ENCODE peak calls at places on chromosomes 11 and 22, in six cellular contexts. A, S, U, I, H and Z are unnamed samples.

GRCh38 chr11:109956124-109956793 is 136.9 kb upstream of the ZC3H12C start:
- DNase-seq in A (no peak), S (no peak), U (no peak), I (no peak), H (no peak), Z (peak)

GRCh38 chr11:22930816-22931594 is 70.7 kb upstream of the CCDC179 start:
- DNase-seq in A (no peak), S (no peak), U (no peak), I (no peak), H (no peak), Z (no peak)

GRCh38 chr11:122559734-122560382 is 95.7 kb upstream of the UBASH3B start:
- DNase-seq in A (no peak), S (no peak), U (no peak), I (no peak), H (peak), Z (no peak)

GRCh38 chr11:127056338-127056971 is 55.9 kb upstream of the KIRREL3 start:
- DNase-seq in A (no peak), S (peak), U (no peak), I (no peak), H (no peak), Z (no peak)

GRCh38 chr11:68583047-68583446 is 101.3 kb upstream of the GAL start:
- DNase-seq in A (no peak), S (no peak), U (no peak), I (no peak), H (peak), Z (no peak)

GRCh38 chr11:128318856-128319474 is 268.4 kb downstream of the ETS1 start:
- DNase-seq in A (no peak), S (no peak), U (no peak), I (no peak), H (peak), Z (peak)

GRCh38 chr11:80285076-80285790 is 844.4 kb upstream of the TENM4 start:
- DNase-seq in A (no peak), S (no peak), U (no peak), I (no peak), H (peak), Z (no peak)

GRCh38 chr22:19853058-19853878 is 1.4 kb downstream of the GNB1L start:
- DNase-seq in A (peak), S (peak), U (no peak), I (no peak), H (no peak), Z (peak)

GRCh38 chr11:20111871-20112270 is 48.4 kb downstream of the DBX1 start:
- DNase-seq in A (no peak), S (no peak), U (no peak), I (no peak), H (no peak), Z (no peak)

GRCh38 chr22:50530280-50530856 is 556 bp upstream of the TYMP start:
- DNase-seq in A (peak), S (no peak), U (peak), I (peak), H (peak), Z (peak)

DNA sequence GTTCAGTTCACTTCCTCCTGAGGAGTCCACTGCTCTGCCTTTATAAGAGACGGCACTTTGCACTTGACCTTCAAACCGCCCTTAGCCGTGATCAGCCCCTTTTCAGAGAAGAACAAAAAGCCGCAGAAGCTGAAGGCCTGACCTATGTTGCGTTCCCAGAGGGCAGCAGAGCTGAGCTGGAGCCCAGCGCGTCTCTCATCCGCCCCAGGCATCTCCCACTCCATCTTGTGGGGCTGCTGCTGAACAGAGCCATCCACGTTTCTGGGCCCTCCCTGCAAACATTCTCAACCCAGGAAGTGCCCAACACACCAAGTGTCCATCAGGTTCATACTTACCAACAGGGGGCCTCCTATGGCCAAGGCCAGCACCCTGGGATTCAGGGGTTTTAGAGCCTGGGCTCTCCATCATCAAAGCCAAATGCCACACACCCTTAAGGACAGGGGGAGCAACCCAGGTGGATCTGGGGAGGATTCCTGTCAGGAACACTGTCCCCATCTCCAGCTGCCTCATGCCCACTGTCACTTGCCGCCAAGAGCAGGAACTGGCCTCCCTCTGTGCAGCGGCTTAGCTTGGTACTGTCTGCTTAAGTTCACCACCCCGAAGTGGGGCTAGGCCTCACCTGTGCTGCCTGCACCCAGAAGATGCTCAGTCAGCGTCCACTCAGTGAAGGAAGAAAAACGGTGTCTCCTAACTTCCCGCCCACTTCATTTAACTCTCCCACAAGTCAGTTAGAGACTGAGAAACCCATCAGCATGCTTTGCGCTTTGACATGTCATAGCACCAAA is 16.0 kb upstream of the EFCAB6 start:
- DNase-seq in A (no peak), S (peak), U (no peak), I (no peak), H (no peak), Z (no peak)
- TF ChIP-seq CTCF in A (no peak), S (no peak), U (no peak), I (no peak), H (peak), Z (no peak)

DNA sequence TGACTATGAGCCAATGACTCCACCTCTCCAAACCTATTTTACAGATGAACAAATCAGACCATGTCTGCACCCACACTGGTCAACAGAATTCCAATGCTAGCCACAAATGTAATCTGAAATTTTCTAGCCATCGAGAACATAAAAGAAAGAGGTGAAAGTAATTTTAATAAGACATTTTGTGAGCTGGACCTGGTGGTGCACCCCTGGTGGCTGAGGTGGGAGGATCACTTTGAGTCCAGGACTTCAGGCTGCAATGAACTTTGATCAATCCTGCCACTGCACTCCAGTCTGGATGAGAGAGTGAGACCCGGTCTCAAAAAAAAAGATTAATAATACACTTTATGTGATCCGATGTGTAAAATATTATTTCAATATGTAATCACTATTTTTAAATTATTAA is 9.4 kb upstream of the RNF185 start:
- DNase-seq in A (no peak), S (no peak), U (no peak), I (no peak), H (no peak), Z (no peak)
- TF ChIP-seq CTCF in A (peak), S (no peak), U (peak), I (peak), H (peak), Z (peak)

GRCh38 chr11:43689167-43689566 is 8.6 kb downstream of the HSD17B12 start:
- DNase-seq in A (no peak), S (no peak), U (no peak), I (no peak), H (no peak), Z (no peak)

GRCh38 chr11:43687120-43687791 is 6.7 kb downstream of the HSD17B12 start:
- DNase-seq in A (no peak), S (no peak), U (peak), I (no peak), H (peak), Z (no peak)

GRCh38 chr11:43686207-43686606 is 5.7 kb downstream of the HSD17B12 start:
- DNase-seq in A (no peak), S (no peak), U (no peak), I (no peak), H (no peak), Z (no peak)

GRCh38 chr11:43681543-43681942 is 1.0 kb downstream of the HSD17B12 start:
- DNase-seq in A (peak), S (no peak), U (no peak), I (no peak), H (no peak), Z (no peak)

GRCh38 chr11:43685483-43685882 is 4.9 kb downstream of the HSD17B12 start:
- DNase-seq in A (no peak), S (no peak), U (no peak), I (no peak), H (no peak), Z (no peak)
- TF ChIP-seq CTCF in A (no peak), S (no peak), U (no peak), I (no peak), H (peak), Z (no peak)

GRCh38 chr11:64892411-64892831 is 14.0 kb upstream of the EHD1 start:
- DNase-seq in A (no peak), S (no peak), U (no peak), I (peak), H (no peak), Z (no peak)

GRCh38 chr11:64894070-64894811 is 15.8 kb upstream of the EHD1 start:
- DNase-seq in A (peak), S (peak), U (peak), I (peak), H (peak), Z (peak)

GRCh38 chr11:64894812-64895452 is 16.5 kb upstream of the EHD1 start:
- DNase-seq in A (no peak), S (no peak), U (no peak), I (no peak), H (no peak), Z (no peak)

GRCh38 chr11:64892838-64893193 is 14.4 kb upstream of the EHD1 start:
- DNase-seq in A (no peak), S (no peak), U (no peak), I (no peak), H (no peak), Z (no peak)

DNA sequence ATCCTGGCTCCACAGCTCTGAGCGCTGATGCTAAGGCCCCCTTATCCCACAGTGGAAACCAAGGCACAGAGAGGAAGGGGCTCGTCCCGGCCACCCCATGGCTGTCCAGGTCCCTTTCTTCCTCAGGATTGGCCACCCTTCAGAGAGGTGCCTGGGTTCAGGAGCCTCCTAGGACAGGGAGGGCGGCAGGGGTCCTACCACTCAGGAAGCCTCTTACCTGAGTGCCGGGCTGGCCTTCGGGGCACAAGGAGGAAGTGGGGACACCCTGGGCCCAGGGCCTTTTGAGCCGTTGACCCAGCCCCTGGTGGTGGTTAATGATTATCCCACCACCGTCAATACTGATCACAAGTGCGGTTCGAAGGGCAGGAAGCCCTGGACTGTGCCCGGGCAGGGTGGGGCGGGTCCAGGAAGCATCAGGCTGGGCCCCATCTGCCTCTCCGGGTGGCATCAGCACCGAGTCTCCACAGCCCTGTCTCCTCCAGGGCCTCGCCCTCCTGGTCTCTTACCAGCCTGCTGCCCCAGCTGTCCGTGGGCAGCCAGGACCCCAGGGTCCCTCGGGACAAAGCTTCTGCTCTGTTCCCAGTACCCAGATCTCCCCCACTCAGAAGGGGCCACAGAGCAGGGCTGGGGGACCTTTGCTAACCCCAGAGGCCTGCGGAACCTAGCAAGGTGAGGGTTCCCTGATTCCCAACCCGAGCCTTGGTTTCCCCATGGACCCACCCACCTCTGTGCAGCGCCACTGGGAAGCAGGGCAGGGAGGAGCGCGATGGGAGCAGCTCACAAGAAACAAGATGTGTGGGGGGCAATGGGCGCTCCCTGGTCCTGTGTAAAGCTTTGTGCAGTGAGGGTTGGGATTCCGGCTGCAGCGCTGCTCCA is 15.0 kb upstream of the EHD1 start:
- DNase-seq in A (peak), S (no peak), U (no peak), I (peak), H (no peak), Z (no peak)
- TF ChIP-seq CTCF in A (no peak), S (no peak), U (no peak), I (peak), H (no peak), Z (no peak)

GRCh38 chr22:37994982-37995381 is 10.6 kb upstream of the SOX10 start:
- DNase-seq in A (no peak), S (no peak), U (no peak), I (no peak), H (no peak), Z (no peak)

GRCh38 chr22:37998543-37998942 is 14.2 kb upstream of the SOX10 start:
- DNase-seq in A (no peak), S (no peak), U (no peak), I (no peak), H (no peak), Z (no peak)

GRCh38 chr22:37995460-37995859 is 11.1 kb upstream of the SOX10 start:
- DNase-seq in A (no peak), S (no peak), U (no peak), I (no peak), H (no peak), Z (no peak)

GRCh38 chr22:37996079-37996478 is 11.7 kb upstream of the SOX10 start:
- DNase-seq in A (no peak), S (no peak), U (no peak), I (no peak), H (no peak), Z (no peak)

DNA sequence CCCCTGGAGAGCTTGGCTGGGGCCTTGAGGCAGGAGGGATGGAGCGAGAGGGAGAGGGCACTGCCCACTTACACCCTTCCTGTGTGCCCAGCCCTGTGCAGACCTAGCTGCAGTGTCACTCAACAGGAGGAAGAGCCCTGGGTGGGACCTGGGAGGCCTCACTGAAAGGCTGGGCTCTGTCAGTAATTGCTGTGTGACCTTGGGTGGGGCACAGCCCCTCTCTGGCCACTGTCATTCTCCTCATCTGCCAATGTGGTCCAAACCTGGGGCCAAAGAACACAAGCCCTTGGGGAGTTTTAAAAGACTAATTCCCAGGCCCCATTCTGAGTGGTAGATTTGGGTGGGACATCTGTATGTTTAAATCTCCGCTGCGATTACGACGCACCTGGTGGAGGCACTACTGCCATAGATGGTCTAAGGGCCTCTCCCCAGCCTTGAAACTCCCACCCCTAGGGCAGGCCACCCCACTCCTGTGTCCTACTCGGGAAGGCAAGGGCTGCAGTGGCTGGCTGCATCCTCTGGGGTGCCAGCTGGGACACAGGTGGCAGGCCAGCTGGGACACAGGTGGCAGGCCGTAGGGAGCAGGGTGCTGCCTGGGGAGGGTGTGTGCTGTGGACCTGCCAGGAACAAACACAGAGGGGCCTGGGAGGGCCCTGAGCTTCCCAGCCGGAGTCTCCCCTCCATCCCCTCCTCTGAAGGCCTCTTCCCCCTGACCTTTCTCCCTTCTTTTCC is 12.3 kb upstream of the SOX10 start:
- DNase-seq in A (no peak), S (no peak), U (no peak), I (no peak), H (no peak), Z (no peak)
- TF ChIP-seq CTCF in A (no peak), S (no peak), U (no peak), I (no peak), H (no peak), Z (no peak)

GRCh38 chr11:117143871-117144476 is at the start of gene PAFAH1B2:
- DNase-seq in A (peak), S (peak), U (peak), I (peak), H (peak), Z (peak)

GRCh38 chr11:117145393-117145761 is 1.3 kb downstream of the PAFAH1B2 start:
- DNase-seq in A (peak), S (no peak), U (no peak), I (peak), H (peak), Z (peak)

GRCh38 chr11:117146521-117146920 is 2.4 kb downstream of the PAFAH1B2 start:
- DNase-seq in A (no peak), S (no peak), U (no peak), I (no peak), H (peak), Z (no peak)

GRCh38 chr11:117143390-117143789 is 697 bp upstream of the PAFAH1B2 start:
- DNase-seq in A (peak), S (peak), U (no peak), I (peak), H (peak), Z (peak)

GRCh38 chr11:117144477-117145392 is 648 bp downstream of the PAFAH1B2 start:
- DNase-seq in A (peak), S (no peak), U (peak), I (peak), H (peak), Z (peak)
- TF ChIP-seq CTCF in A (no peak), S (no peak), U (no peak), I (no peak), H (no peak), Z (no peak)

DNA sequence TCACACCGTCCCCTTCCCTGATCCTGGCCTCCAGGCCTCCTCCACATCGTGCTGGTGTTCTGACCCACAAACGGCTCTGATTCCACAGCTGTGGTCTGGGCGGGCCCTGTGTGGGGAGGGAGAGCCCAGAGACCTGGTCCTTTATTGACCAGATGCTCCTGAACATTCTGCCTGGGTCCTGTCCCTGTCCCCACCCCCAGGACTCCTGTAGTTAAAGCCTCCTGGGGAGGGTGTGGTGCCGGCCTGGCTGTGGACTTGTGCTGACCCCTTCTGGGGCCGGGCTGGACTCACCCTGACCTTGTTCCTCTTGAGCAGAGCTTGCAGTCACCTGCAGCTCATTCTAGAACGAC is 128.7 kb downstream of the CTTN start:
- DNase-seq in A (no peak), S (no peak), U (peak), I (no peak), H (no peak), Z (no peak)
- TF ChIP-seq CTCF in A (no peak), S (no peak), U (no peak), I (no peak), H (no peak), Z (no peak)

DNA sequence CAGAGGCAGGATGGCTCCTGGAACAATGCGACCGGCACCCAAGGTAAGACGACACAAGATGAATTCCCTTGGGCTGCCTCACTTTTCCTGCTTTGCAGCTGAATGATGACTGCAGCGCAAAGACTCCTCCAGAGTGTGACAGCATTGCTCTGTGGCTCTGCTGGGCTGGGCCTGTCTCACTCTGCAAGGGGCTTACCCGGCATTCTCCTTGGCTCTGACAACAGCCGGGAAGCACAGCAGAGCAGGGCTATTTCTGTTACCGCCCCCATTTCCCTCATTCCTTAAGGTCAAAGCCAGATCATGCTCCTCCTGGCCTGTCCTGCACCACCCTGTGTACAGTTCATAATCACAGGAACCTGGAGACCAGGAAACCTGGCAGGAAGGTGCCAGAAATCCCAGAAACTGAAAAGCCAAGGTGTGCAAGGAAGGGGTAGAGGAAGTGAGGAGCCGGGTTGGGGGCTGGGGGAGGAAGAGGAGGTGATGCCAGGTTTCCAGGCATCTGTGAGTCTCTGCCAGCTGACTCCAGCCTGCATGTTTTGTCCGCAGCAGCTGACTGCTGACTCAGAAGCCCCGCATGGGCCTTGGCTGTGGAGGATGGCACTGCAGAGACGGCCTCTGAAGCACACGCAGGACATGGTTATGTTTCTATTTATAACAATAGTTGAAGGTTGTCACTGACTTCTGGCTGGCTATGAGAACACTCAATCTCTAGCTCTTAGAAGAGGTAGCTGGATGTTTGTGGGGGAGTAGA is 113.6 kb downstream of the MICAL3 start:
- DNase-seq in A (peak), S (peak), U (no peak), I (peak), H (peak), Z (no peak)
- TF ChIP-seq CTCF in A (peak), S (peak), U (peak), I (no peak), H (peak), Z (peak)